ENCODE peak calls at places on chromosomes 4 and X, in four cellular contexts. H is HFF-Myc; G is activated naive CD8-positive, alpha-beta T cell treated with anti-CD3 and anti-CD28 coated beads, Interleukin-2, amount 10 ng/mL, durations not matched to agents 7 days and 5 days; D is IMR-90. A is an unnamed sample.

GRCh38 chrX:120664081-120664480 is 34.2 kb upstream of the C1GALT1C1 start:
- DNase-seq in D (peak), G (no peak), H (no peak), A (no peak)

GRCh38 chrX:40778861-40779575 is 43.7 kb upstream of the MED14 start:
- DNase-seq in D (peak), H (no peak), G (no peak), A (no peak)

GRCh38 chr4:177853198-177853597 is 411.0 kb upstream of the AGA start:
- DNase-seq in G (no peak), H (no peak), D (no peak), A (no peak)

GRCh38 chr4:126738527-126738923 is 894.2 kb upstream of the INTU start:
- DNase-seq in H (no peak), G (no peak), D (no peak), A (no peak)

GRCh38 chrX:13938766-13939530 is 90.7 kb downstream of the GEMIN8 start:
- DNase-seq in H (no peak), G (no peak), D (no peak), A (no peak)

GRCh38 chr4:13793020-13793710 is 165.6 kb upstream of the BOD1L1 start:
- DNase-seq in D (no peak), G (no peak), H (no peak), A (no peak)

GRCh38 chr4:25128671-25129070 is 31.6 kb downstream of the SEPSECS start:
- DNase-seq in D (no peak), H (no peak), G (no peak), A (no peak)

GRCh38 chr4:53763813-53764597 is 172.7 kb upstream of the LNX1 start:
- DNase-seq in G (no peak), D (peak), H (peak), A (no peak)

GRCh38 chr4:54092405-54092759 is 7.6 kb upstream of the GSX2 start:
- DNase-seq in G (no peak), D (no peak), H (no peak), A (no peak)

GRCh38 chr4:47122592-47123291 is 91.4 kb downstream of the GABRB1 start:
- DNase-seq in G (peak), H (peak), D (peak), A (no peak)

GRCh38 chr4:57191523-57192034 is 81.4 kb upstream of the IGFBP7 start:
- DNase-seq in G (no peak), H (no peak), D (no peak), A (no peak)

GRCh38 chrX:97563531-97564133 is 679.9 kb downstream of the RPA4 start:
- DNase-seq in G (peak), H (peak), D (peak), A (no peak)

GRCh38 chrX:20637351-20637750 is 370.6 kb upstream of the RPS6KA3 start:
- DNase-seq in D (no peak), G (no peak), H (no peak), A (no peak)

GRCh38 chrX:153685751-153686676 is 1.7 kb upstream of the SLC6A8 start:
- DNase-seq in D (no peak), H (no peak), G (no peak), A (no peak)

GRCh38 chr4:113682730-113683129 is 78.8 kb downstream of the CAMK2D start:
- DNase-seq in D (peak), H (no peak), G (no peak), A (no peak)